ENCODE peak calls at places on chromosomes 16 and 17, in five cellular contexts. P is tibial artery, S is Calu3, C is bronchial epithelial cell, I is brain microvascular endothelial cell. T is an unnamed sample.
A peak's percentile ranks its signal among the peaks of the same experiment; 100 is the strongest.

GRCh38 chr17:72110231-72110952 is 10.4 kb upstream of the SOX9 start:
- DNase-seq in P (no peak), S (no peak), C (peak; percentile 40), I (no peak), T (no peak)

GRCh38 chr17:18261146-18261515 is 669 bp downstream of the MIEF2 start:
- DNase-seq in P (peak; percentile 72), S (peak; percentile 68), C (peak; percentile 71), I (no peak), T (peak; percentile 56)

GRCh38 chr17:36641331-36641876 is 40.0 kb downstream of the MRM1 start:
- DNase-seq in P (no peak), S (no peak), C (no peak), I (no peak), T (no peak)

GRCh38 chr16:50247123-50247905 is 19.0 kb upstream of the ADCY7 start:
- DNase-seq in P (no peak), S (no peak), C (no peak), I (no peak), T (no peak)

GRCh38 chr17:18246880-18247612 is 11.5 kb downstream of the FLII start:
- DNase-seq in P (no peak), S (no peak), C (peak; percentile 82), I (no peak), T (peak; percentile 33)

GRCh38 chr17:1298616-1299015 is 19.2 kb downstream of the TRARG1 start:
- DNase-seq in P (no peak), S (peak; percentile 6), C (no peak), I (no peak), T (no peak)

GRCh38 chr17:12528036-12528435 is 137.7 kb upstream of the MYOCD start:
- DNase-seq in P (no peak), S (no peak), C (no peak), I (no peak), T (no peak)

GRCh38 chr17:76447931-76448652 is 4.9 kb downstream of the UBE2O start:
- DNase-seq in P (no peak), S (no peak), C (peak; percentile 44), I (peak; percentile 38), T (peak; percentile 42)

GRCh38 chr17:71224824-71225575 is 895.8 kb upstream of the SOX9 start:
- DNase-seq in P (no peak), S (no peak), C (no peak), I (no peak), T (peak; percentile 10)

GRCh38 chr16:86685071-86685470 is 106.7 kb downstream of the FOXL1 start:
- DNase-seq in P (no peak), S (no peak), C (no peak), I (no peak), T (peak; percentile 45)

GRCh38 chr17:59812139-59812538 is 80.6 kb downstream of the TUBD1 start:
- DNase-seq in P (no peak), S (no peak), C (no peak), I (no peak), T (no peak)

GRCh38 chr16:88005148-88005547 is 53.9 kb downstream of the BANP start:
- DNase-seq in P (no peak), S (no peak), C (no peak), I (no peak), T (no peak)

GRCh38 chr17:63704836-63705235 is 4.9 kb upstream of the LIMD2 start:
- DNase-seq in P (no peak), S (no peak), C (no peak), I (no peak), T (no peak)

GRCh38 chr16:53056528-53056881 is 1.7 kb downstream of the CHD9 start:
- DNase-seq in P (peak; percentile 52), S (no peak), C (no peak), I (peak; percentile 83), T (peak; percentile 87)

GRCh38 chr16:8663192-8664089 is 11.0 kb upstream of the ABAT start:
- DNase-seq in P (no peak), S (no peak), C (no peak), I (no peak), T (no peak)

GRCh38 chr16:83699817-83700216 is 108.0 kb upstream of the HSBP1 start:
- DNase-seq in P (no peak), S (no peak), C (no peak), I (no peak), T (no peak)

GRCh38 chr17:50148226-50149098 is 2.0 kb downstream of the PPP1R9B start:
- DNase-seq in P (peak; percentile 70), S (peak; percentile 75), C (peak; percentile 84), I (no peak), T (no peak)

GRCh38 chr16:2533912-2534311 is 2.7 kb upstream of the CEMP1 start:
- DNase-seq in P (no peak), S (no peak), C (no peak), I (no peak), T (no peak)

GRCh38 chr17:82687375-82687861 is 11.1 kb downstream of the RAB40B start:
- DNase-seq in P (no peak), S (peak; percentile 76), C (peak; percentile 51), I (no peak), T (peak; percentile 9)

GRCh38 chr16:19883296-19883951 is 1.2 kb downstream of the GPRC5B start:
- DNase-seq in P (peak; percentile 35), S (peak; percentile 59), C (no peak), I (peak; percentile 39), T (peak; percentile 25)

GRCh38 chr17:76635039-76635438 is 8.5 kb downstream of the ST6GALNAC1 start:
- DNase-seq in P (no peak), S (no peak), C (no peak), I (peak; percentile 22), T (peak; percentile 48)

GRCh38 chr17:17750881-17751280 is 69.6 kb downstream of the RAI1 start:
- DNase-seq in P (no peak), S (no peak), C (no peak), I (no peak), T (no peak)

GRCh38 chr17:77890771-77891170 is 67.7 kb upstream of the TNRC6C start:
- DNase-seq in P (no peak), S (no peak), C (no peak), I (no peak), T (no peak)

GRCh38 chr17:77609553-77610517 is 348.7 kb upstream of the TNRC6C start:
- DNase-seq in P (peak; percentile 60), S (no peak), C (no peak), I (no peak), T (no peak)

GRCh38 chr16:85054948-85055502 is 27.4 kb downstream of the KIAA0513 start:
- DNase-seq in P (no peak), S (no peak), C (no peak), I (no peak), T (no peak)

GRCh38 chr16:85056211-85056748 is 28.7 kb downstream of the KIAA0513 start:
- DNase-seq in P (peak; percentile 39), S (no peak), C (no peak), I (no peak), T (peak; percentile 31)

GRCh38 chr16:85057948-85058347 is 30.4 kb downstream of the KIAA0513 start:
- DNase-seq in P (no peak), S (no peak), C (no peak), I (no peak), T (no peak)

GRCh38 chr16:85057212-85057889 is 29.8 kb downstream of the KIAA0513 start:
- DNase-seq in P (no peak), S (peak; percentile 62), C (no peak), I (no peak), T (no peak)

DNA sequence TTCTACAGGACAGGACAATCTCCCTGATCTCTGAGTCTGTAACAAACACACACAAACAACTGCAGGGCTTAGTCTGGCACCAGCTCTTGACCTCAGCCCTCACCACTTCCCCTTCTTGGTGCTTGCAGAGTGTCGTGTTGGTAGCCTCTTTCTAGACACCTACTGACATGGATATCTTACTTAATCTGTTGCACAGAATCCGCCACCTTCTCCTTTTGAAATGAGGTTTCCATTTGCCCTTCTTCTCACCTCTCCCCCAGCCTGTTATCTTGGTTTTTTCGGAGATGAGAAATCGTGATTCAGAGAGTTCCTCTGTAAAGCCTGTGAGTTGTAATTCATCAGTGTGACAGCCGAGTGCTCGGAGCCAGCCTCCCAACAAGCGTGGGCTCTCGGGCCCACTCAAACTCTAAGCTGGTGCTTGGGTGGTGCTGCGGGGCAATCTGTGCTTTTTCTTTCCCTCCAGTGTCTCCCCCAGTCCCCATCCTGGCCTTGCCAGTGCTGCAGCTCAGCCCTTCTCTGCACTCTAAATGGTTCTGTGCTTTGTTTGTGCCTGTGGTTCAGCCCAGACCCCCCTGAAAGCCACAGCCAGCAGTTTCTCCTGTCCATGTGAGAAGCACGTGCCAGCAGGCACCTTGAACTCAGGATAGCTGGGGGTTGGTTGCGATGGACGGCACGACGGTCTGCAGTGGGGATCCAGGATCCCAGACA is 28.1 kb downstream of the KIAA0513 start:
- DNase-seq in P (peak; percentile 62), S (no peak), C (peak; percentile 17), I (peak; percentile 62), T (peak; percentile 74)
- TF ChIP-seq CTCF in P (no peak), S (no peak), C (no peak), I (no peak), T (no peak)

GRCh38 chr17:7214300-7215135 is 5.1 kb downstream of the DLG4 start:
- DNase-seq in P (peak; percentile 98), S (peak; percentile 98), C (peak; percentile 90), I (peak; percentile 97), T (peak; percentile 96)

GRCh38 chr17:7215652-7216139 is 3.9 kb downstream of the DLG4 start:
- DNase-seq in P (no peak), S (no peak), C (no peak), I (no peak), T (no peak)

GRCh38 chr17:7211512-7212277 is 7.9 kb downstream of the DLG4 start:
- DNase-seq in P (no peak), S (no peak), C (no peak), I (no peak), T (no peak)

GRCh38 chr17:7215136-7215638 is 4.4 kb downstream of the DLG4 start:
- DNase-seq in P (no peak), S (no peak), C (no peak), I (no peak), T (no peak)

DNA sequence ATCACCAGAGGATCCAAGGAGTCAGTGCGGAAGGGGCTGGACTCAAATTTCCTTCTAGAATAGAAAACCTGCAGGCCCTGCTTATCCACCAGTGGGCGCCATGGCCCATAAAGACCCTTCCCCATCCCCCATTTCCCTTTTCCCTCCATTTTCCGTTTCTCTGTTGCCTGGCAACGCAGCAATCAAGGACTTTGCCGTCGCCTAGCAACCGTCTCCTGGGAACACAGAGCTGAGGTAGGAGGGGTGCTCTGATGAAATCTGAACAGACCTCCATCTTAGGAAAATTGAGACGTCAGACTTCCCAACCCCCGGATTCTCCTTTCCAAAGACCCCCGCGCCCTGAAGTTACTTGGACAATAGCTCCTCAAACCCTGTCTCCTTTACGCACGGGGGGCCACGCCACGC is 5.7 kb downstream of the DLG4 start:
- DNase-seq in P (peak; percentile 71), S (no peak), C (peak; percentile 69), I (peak; percentile 70), T (peak; percentile 77)
- TF ChIP-seq CTCF in P (peak; percentile 27), S (no peak), C (peak; percentile 47), I (peak; percentile 76), T (peak; percentile 26)

DNA sequence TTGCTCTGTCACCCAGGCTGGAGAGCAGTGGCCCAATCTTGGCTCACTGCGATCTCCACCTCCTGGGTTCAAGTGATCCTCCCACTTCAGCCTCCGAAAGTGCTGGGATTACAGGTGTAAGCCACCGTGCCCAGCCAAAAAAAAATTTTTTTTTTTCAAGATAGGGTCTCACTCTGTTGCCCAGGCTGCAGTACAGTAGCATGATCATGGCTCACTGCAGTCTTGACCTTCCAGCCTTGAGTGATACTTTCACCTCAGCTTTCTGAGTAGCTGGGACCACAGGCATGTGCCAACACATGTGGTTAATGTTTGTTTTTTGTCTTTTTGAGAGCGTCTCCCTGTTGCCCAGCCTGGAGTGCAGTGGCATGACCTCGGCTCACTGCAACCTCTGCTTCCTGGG is 1.7 kb upstream of the PAM16 start:
- DNase-seq in P (no peak), S (no peak), C (no peak), I (no peak), T (no peak)
- TF ChIP-seq CTCF in P (no peak), S (no peak), C (no peak), I (no peak), T (no peak)

GRCh38 chr16:27445502-27446175 is 43.7 kb downstream of the IL21R start:
- DNase-seq in P (no peak), S (no peak), C (no peak), I (no peak), T (no peak)
- TF ChIP-seq CTCF in P (no peak), S (no peak), C (no peak), I (peak; percentile 41), T (no peak)